ENCODE peak calls at places on chromosomes 6 and 20, in ten cellular contexts. L is tibial artery; H is tibial nerve; U is OCI-LY7; X is colonic mucosa; N is GM23338; G is MM.1S; O is vagina; K is endodermal cell; Z is CD8-positive, alpha-beta T cell. C is an unnamed sample.

GRCh38 chr6:43495409-43495941 is 14.7 kb downstream of the LRRC73 start:
- DNase-seq in L (no peak), H (no peak), U (no peak), X (no peak), N (no peak), G (no peak), O (no peak), K (peak; percentile 51), Z (no peak), C (no peak)

GRCh38 chr6:148240866-148241477 is 101.7 kb upstream of the SASH1 start:
- DNase-seq in L (no peak), H (no peak), U (no peak), X (no peak), N (no peak), G (no peak), O (no peak), K (no peak), Z (no peak), C (no peak)

GRCh38 chr6:43173496-43174262 is 2.6 kb downstream of the SRF start:
- DNase-seq in L (no peak), H (no peak), U (peak; percentile 23), X (peak; percentile 28), N (no peak), G (no peak), O (peak; percentile 91), K (no peak), Z (peak; percentile 27), C (no peak)

GRCh38 chr6:72966628-72967280 is 258.5 kb downstream of the KHDC1L start:
- DNase-seq in L (no peak), H (no peak), U (no peak), X (no peak), N (no peak), G (no peak), O (no peak), K (no peak), Z (no peak), C (no peak)

GRCh38 chr6:33905081-33905609 is 101.3 kb upstream of the MLN start:
- DNase-seq in L (no peak), H (no peak), U (no peak), X (no peak), N (no peak), G (no peak), O (no peak), K (no peak), Z (peak; percentile 61), C (no peak)

GRCh38 chr6:150905769-150906168 is 40.3 kb downstream of the MTHFD1L start:
- DNase-seq in L (no peak), H (no peak), U (no peak), X (no peak), N (peak; percentile 49), G (no peak), O (no peak), K (no peak), Z (no peak), C (no peak)

GRCh38 chr6:104642871-104643270 is 216.8 kb downstream of the HACE1 start:
- DNase-seq in L (no peak), H (no peak), U (no peak), X (no peak), N (no peak), G (no peak), O (no peak), K (no peak), Z (no peak), C (no peak)

GRCh38 chr20:61925555-61926252 is 140.0 kb downstream of the TAF4 start:
- DNase-seq in L (no peak), H (no peak), U (no peak), X (no peak), N (no peak), G (no peak), O (no peak), K (no peak), Z (no peak), C (no peak)

GRCh38 chr6:20117474-20117873 is 94.8 kb downstream of the MBOAT1 start:
- DNase-seq in L (no peak), H (no peak), U (no peak), X (no peak), N (peak; percentile 49), G (no peak), O (no peak), K (peak; percentile 75), Z (no peak), C (peak; percentile 67)

GRCh38 chr20:9981834-9982233 is 53.0 kb upstream of the ANKEF1 start:
- DNase-seq in L (no peak), H (no peak), U (no peak), X (no peak), N (no peak), G (no peak), O (no peak), K (no peak), Z (no peak), C (no peak)

GRCh38 chr6:168302534-168302933 is 17.0 kb downstream of the DACT2 start:
- DNase-seq in L (no peak), H (no peak), U (no peak), X (peak; percentile 38), N (no peak), G (no peak), O (no peak), K (peak; percentile 73), Z (no peak), C (no peak)

GRCh38 chr20:17896247-17896723 is 72.3 kb downstream of the SNX5 start:
- DNase-seq in L (no peak), H (no peak), U (no peak), X (no peak), N (no peak), G (no peak), O (no peak), K (no peak), Z (no peak), C (no peak)

GRCh38 chr20:17896771-17897369 is 71.7 kb downstream of the SNX5 start:
- DNase-seq in L (no peak), H (no peak), U (no peak), X (no peak), N (no peak), G (peak; percentile 13), O (no peak), K (no peak), Z (no peak), C (no peak)

GRCh38 chr20:17897566-17898307 is 70.9 kb downstream of the SNX5 start:
- DNase-seq in L (no peak), H (no peak), U (no peak), X (no peak), N (no peak), G (no peak), O (no peak), K (no peak), Z (no peak), C (no peak)

GRCh38 chr20:17895641-17896246 is 72.8 kb downstream of the SNX5 start:
- DNase-seq in L (peak; percentile 65), H (peak; percentile 57), U (no peak), X (no peak), N (peak; percentile 54), G (no peak), O (no peak), K (no peak), Z (peak; percentile 29), C (no peak)

DNA sequence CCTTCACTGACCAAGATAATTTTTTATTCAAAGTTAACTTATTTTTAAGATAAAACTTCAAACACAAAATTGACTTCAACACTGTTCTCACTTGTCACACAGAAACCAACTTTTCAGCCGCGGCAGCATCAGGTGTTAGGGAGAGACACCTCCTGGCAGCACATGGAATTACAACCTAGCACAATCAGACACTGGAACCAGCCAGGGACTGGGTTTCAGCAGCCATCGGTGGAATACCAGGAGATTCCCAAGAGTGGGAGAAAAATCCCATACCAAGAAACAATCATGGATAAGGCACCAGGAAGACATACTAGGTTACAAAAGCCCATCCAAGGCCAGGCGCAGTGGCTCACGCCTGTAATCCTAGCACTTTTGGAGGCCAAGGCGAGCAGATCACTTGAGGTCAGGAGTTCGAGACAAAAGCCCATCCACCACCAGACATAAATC is 70.0 kb downstream of the SNX5 start:
- DNase-seq in L (peak; percentile 87), H (peak; percentile 72), U (peak; percentile 80), X (peak; percentile 83), N (peak; percentile 88), G (peak; percentile 80), O (no peak), K (peak; percentile 90), Z (peak; percentile 66), C (no peak)
- TF ChIP-seq CTCF in L (peak; percentile 93), H (peak; percentile 87), U (peak; percentile 98), X (peak; percentile 94), N (peak; percentile 94), G (peak; percentile 92), O (peak; percentile 43), K (peak; percentile 97), Z (peak; percentile 93), C (peak; percentile 88)

GRCh38 chr6:143864234-143864633 is at the start of gene ZC2HC1B:
- DNase-seq in L (no peak), H (no peak), U (no peak), X (no peak), N (no peak), G (no peak), O (no peak), K (no peak), Z (no peak), C (no peak)
- H3K36me3 ChIP-seq in L (peaks cover 55% of the 10 kb centered on the region), H (peaks cover 89% of the 10 kb centered on the region), U (peaks cover 74% of the 10 kb centered on the region), X (peaks cover 4% of the 10 kb centered on the region), N (peaks cover 42% of the 10 kb centered on the region), G (no peaks in the 10 kb centered on the region), O (peaks cover 38% of the 10 kb centered on the region), K (peaks cover 61% of the 10 kb centered on the region), Z (peaks cover 28% of the 10 kb centered on the region), C (no peaks in the 10 kb centered on the region)

GRCh38 chr6:149529650-149530049 is 16.2 kb downstream of the PPIL4 start:
- DNase-seq in L (no peak), H (no peak), U (no peak), X (no peak), N (no peak), G (no peak), O (no peak), K (no peak), Z (no peak), C (no peak)

DNA sequence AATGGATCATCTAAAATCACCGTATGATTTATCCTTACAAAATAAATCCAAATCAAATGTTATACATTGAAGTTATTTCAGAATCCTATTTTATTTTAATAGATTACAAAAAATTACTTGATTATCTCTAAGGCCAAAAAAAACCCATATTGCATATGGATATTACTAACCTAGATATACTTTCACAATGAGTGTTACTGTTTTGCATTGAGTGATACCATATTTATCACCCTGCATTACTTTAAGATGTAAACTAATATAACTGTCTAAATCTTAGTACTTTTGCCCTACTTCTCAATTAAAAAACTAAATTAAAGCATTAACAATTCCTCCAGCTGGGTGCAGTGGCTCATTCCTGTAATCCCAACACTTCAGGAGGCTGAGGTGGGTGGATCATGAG is 11.1 kb downstream of the PPIL4 start:
- DNase-seq in L (no peak), H (no peak), U (no peak), X (no peak), N (no peak), G (no peak), O (no peak), K (no peak), Z (no peak), C (no peak)
- TF ChIP-seq CTCF in L (no peak), H (no peak), U (no peak), X (no peak), N (no peak), G (no peak), O (no peak), K (no peak), Z (no peak), C (no peak)

DNA sequence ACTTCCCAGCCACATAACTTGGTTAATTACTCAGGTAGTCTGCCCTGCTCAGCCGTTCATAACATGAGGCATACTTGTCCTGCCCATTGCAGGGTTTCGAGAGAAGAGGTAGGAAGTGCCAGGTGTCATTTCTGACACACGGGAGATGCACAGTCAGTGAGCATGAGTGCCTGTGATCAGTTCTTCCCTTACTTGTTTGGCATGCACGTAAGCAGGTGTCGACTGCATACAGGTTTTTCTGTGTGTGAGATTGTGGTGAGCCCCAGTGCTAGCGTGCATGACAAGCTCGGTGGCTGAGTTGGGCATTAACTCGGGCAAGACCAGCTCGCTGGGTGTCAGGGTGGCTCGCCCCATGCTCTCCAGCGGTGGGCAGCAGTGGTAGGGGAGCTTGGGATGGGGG is 51.2 kb upstream of the SLC22A1 start:
- DNase-seq in L (no peak), H (no peak), U (peak; percentile 46), X (no peak), N (no peak), G (peak; percentile 79), O (no peak), K (peak; percentile 32), Z (no peak), C (no peak)
- H3K36me3 ChIP-seq in L (peaks cover 75% of the 10 kb centered on the region), H (peaks cover 100% of the 10 kb centered on the region), U (peaks cover 73% of the 10 kb centered on the region), X (peaks cover 21% of the 10 kb centered on the region), N (peaks cover 15% of the 10 kb centered on the region), G (no peaks in the 10 kb centered on the region), O (peaks cover 76% of the 10 kb centered on the region), K (peaks cover 80% of the 10 kb centered on the region), Z (peaks cover 49% of the 10 kb centered on the region), C (peaks cover 5% of the 10 kb centered on the region)

C was measured in kidney epithelial cell.